ENCODE peak calls at places on chromosomes 13 and 19, in six cellular contexts. A is left ventricle myocardium inferior, D is GM23338, F is heart left ventricle, L is K562, I is left lung. J is an unnamed sample. For H3K4me1, the result is how much of the 10 kb centered on the place peaks cover.

GRCh38 chr13:33639158-33639557 is 178.8 kb upstream of the RFC3 start:
- DNase-seq in L (no peak), I (no peak), D (no peak), A (no peak), F (no peak), J (no peak)

GRCh38 chr13:32446220-32446619 is 18.3 kb upstream of the N4BP2L1 start:
- DNase-seq in L (no peak), F (no peak), A (no peak), D (no peak), I (no peak), J (no peak)

GRCh38 chr13:26785845-26786630 is 25.5 kb upstream of the GPR12 start:
- DNase-seq in A (no peak), F (no peak), D (peak), L (no peak), I (no peak), J (no peak)

GRCh38 chr13:94329754-94330551 is 149.5 kb downstream of the DCT start:
- DNase-seq in L (no peak), F (no peak), D (no peak), I (no peak), A (no peak), J (no peak)

GRCh38 chr19:47896019-47896418 is 9.9 kb upstream of the SULT2A1 start:
- DNase-seq in I (no peak), L (no peak), D (no peak), F (no peak), A (no peak), J (no peak)

GRCh38 chr19:27777726-27778125 is 1435.2 kb downstream of the UQCRFS1 start:
- DNase-seq in D (peak), L (no peak), I (no peak), A (no peak), F (no peak), J (peak)

GRCh38 chr13:113120300-113121182 is 2.1 kb upstream of the F10 start:
- DNase-seq in A (no peak), F (no peak), D (no peak), L (no peak), I (no peak), J (no peak)

GRCh38 chr19:55386515-55386947 is 799 bp downstream of the RPL28 start:
- DNase-seq in F (no peak), D (no peak), I (no peak), L (no peak), A (no peak), J (no peak)

GRCh38 chr13:45847554-45848224 is 3.9 kb downstream of the SIAH3 start:
- DNase-seq in I (peak), F (peak), A (peak), L (peak), D (no peak), J (no peak)

GRCh38 chr13:74687452-74688180 is 553.4 kb upstream of the KLF12 start:
- DNase-seq in D (peak), A (no peak), I (no peak), F (no peak), L (no peak), J (no peak)

GRCh38 chr19:2426661-2427322 is 594 bp downstream of the TIMM13 start:
- DNase-seq in F (no peak), I (no peak), L (peak), D (peak), A (peak), J (peak)

GRCh38 chr13:111216166-111216960 is 101.3 kb downstream of the ARHGEF7 start:
- DNase-seq in I (no peak), L (peak), A (no peak), F (no peak), D (peak), J (peak)

GRCh38 chr13:50250403-50250802 is 235.2 kb downstream of the KCNRG start:
- DNase-seq in F (no peak), D (no peak), I (no peak), A (no peak), L (no peak), J (no peak)

GRCh38 chr13:20193924-20194631 is 1.3 kb upstream of the GJB2 start:
- DNase-seq in D (peak), I (no peak), A (no peak), F (no peak), L (no peak), J (no peak)

GRCh38 chr13:20192470-20193141 is at the start of gene GJB2:
- DNase-seq in A (no peak), L (no peak), F (no peak), I (no peak), D (peak), J (no peak)

GRCh38 chr13:20191311-20191901 is 1.3 kb downstream of the GJB2 start:
- DNase-seq in L (no peak), A (no peak), F (no peak), I (no peak), D (peak), J (no peak)

GRCh38 chr13:20191902-20192469 is 752 bp downstream of the GJB2 start:
- DNase-seq in F (no peak), L (no peak), I (no peak), A (no peak), D (peak), J (no peak)

DNA sequence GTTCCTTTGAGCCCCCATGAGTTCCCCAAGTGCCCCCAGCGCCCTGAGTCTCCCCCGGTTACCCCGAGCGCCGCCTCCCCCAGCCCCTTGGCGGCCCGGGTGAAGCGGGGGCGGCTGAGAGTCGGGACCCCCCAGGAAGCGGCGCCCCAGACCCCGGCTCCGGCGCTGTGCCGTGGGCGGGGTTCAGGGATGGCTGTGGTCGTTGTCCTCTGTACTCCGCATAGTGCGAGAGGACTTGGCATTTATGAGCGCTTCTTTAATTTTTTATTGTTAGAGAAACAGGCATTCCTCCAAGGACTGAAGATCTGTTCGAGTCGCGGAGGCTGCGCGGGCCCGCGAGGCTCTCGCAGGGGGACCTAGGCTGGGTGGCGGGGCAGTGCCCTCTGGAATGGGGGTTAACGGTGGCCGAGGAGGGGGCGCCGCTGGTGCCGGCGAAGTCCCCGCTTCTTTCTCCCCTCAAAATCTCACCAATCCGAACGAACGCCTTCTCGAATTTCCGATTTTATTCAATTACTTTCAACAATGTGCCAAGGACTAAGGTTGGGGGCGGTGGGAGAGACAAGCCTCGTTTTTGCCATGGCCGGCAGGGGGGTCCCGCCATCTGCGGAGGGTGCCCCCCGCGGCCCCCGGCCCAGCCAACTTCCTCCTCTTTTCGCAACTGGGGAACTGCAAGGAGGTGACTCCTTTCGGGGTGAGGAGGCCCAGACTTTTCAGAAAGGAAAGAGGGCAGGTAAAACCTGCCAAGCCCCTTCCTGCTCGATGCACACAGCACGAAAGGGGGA is 595 bp upstream of the GJB2 start:
- DNase-seq in D (peak), I (no peak), A (no peak), L (no peak), F (no peak), J (no peak)
- H3K4me3 ChIP-seq in D (peak), I (peak), A (peak), L (no peak), F (peak), J (no peak)

GRCh38 chr13:81487151-81487550 is 1146.2 kb upstream of the SPRY2 start:
- DNase-seq in A (no peak), F (no peak), L (peak), D (peak), I (no peak), J (peak)
- TF ChIP-seq CTCF in A (no peak), F (no peak), L (no peak), D (peak), I (no peak), J (peak)

GRCh38 chr13:98537306-98537705 is 39.6 kb downstream of the STK24 start:
- DNase-seq in F (no peak), I (no peak), D (no peak), L (no peak), A (no peak), J (no peak)
- H3K4me1 ChIP-seq in F (under half), I (half or more), D (under half), L (under half), A (half or more), J (under half)

DNA sequence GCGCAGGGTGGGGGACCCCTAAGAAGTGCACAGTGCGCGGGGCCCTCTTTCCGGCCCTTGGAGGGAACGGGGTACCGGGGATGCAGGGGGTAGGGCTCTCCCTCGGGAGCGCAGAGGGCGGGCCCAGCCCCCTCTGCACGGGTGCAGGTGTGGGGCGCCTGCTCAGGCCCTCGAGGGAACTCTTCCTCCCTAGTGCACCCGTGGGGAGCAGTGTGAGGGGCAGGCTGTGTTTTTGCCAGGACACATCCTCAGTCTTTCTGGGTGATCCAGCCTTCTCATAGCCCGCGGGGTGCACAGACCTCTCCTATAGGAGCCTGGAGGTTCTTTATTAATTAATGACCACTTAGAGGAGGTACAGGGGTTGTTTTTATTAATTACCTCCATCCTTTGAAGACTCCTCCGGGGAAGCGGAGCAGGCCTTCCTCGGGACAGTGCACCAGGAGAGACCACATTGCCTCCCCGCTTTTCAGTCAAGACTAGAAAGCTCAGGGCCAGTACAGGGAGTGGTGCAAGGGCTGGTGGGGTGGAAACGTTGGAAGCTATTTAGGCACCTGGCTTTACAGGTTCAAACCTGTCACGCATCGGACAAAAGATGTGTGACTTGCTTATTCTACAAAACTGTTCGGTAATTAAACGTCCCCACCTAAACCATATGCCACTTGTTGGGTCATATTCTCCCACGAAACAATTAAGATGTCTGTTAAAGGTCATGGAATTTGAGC is 598 bp upstream of the GJB6 start:
- DNase-seq in F (no peak), L (no peak), D (no peak), I (no peak), A (no peak), J (no peak)
- H3K4me3 ChIP-seq in F (peak), L (no peak), D (peak), I (no peak), A (peak), J (no peak)

GRCh38 chr13:44263920-44264610 is 109.6 kb upstream of the SERP2 start:
- DNase-seq in L (no peak), F (no peak), D (no peak), I (no peak), A (no peak), J (no peak)
- TF ChIP-seq CTCF in L (no peak), F (no peak), D (no peak), I (no peak), A (no peak), J (no peak)

J was measured in BE2C.